ENCODE peak calls at places on chromosomes 3 and 15, in nine cellular contexts. One of them, this sample, is unnamed.

GRCh38 chr15:83708328-83708727 is 54.4 kb downstream of the ADAMTSL3 start:
- DNase-seq in T-helper 9 cell: no peak
- DNase-seq in iPS DF 6.9: no peak
- DNase-seq in Daoy: no peak
- DNase-seq in suprapubic skin: no peak
- DNase-seq in GM23338: no peak
- DNase-seq in non-pigmented ciliary epithelial cell: no peak
- DNase-seq in activated CD4-positive, CD25-positive, alpha-beta regulatory T cell treated with anti-CD3 and anti-CD28 coated beads, Interleukin-2, amount 50 U/mL, for 16 hours: no peak
- DNase-seq in fibroblast of mammary gland: no peak
- DNase-seq in this sample: no peak

GRCh38 chr3:71087109-71088018 is 496.2 kb downstream of the FOXP1 start:
- DNase-seq in T-helper 9 cell: peak; percentile 33
- DNase-seq in iPS DF 6.9: no peak
- DNase-seq in Daoy: no peak
- DNase-seq in suprapubic skin: no peak
- DNase-seq in GM23338: no peak
- DNase-seq in non-pigmented ciliary epithelial cell: no peak
- DNase-seq in activated CD4-positive, CD25-positive, alpha-beta regulatory T cell treated with anti-CD3 and anti-CD28 coated beads, Interleukin-2, amount 50 U/mL, for 16 hours: no peak
- DNase-seq in fibroblast of mammary gland: peak; percentile 82
- DNase-seq in this sample: no peak

GRCh38 chr15:70342141-70342540 is 244.4 kb upstream of the TLE3 start:
- DNase-seq in T-helper 9 cell: no peak
- DNase-seq in iPS DF 6.9: no peak
- DNase-seq in Daoy: no peak
- DNase-seq in suprapubic skin: no peak
- DNase-seq in GM23338: no peak
- DNase-seq in non-pigmented ciliary epithelial cell: no peak
- DNase-seq in activated CD4-positive, CD25-positive, alpha-beta regulatory T cell treated with anti-CD3 and anti-CD28 coated beads, Interleukin-2, amount 50 U/mL, for 16 hours: no peak
- DNase-seq in fibroblast of mammary gland: no peak
- DNase-seq in this sample: no peak

GRCh38 chr3:28564211-28564610 is 215.6 kb upstream of the AZI2 start:
- DNase-seq in T-helper 9 cell: no peak
- DNase-seq in iPS DF 6.9: no peak
- DNase-seq in Daoy: no peak
- DNase-seq in suprapubic skin: no peak
- DNase-seq in GM23338: no peak
- DNase-seq in non-pigmented ciliary epithelial cell: no peak
- DNase-seq in activated CD4-positive, CD25-positive, alpha-beta regulatory T cell treated with anti-CD3 and anti-CD28 coated beads, Interleukin-2, amount 50 U/mL, for 16 hours: no peak
- DNase-seq in fibroblast of mammary gland: no peak
- DNase-seq in this sample: no peak

GRCh38 chr3:61417352-61417751 is 144.0 kb upstream of the PTPRG start:
- DNase-seq in T-helper 9 cell: no peak
- DNase-seq in iPS DF 6.9: no peak
- DNase-seq in Daoy: peak; percentile 9
- DNase-seq in suprapubic skin: no peak
- DNase-seq in GM23338: no peak
- DNase-seq in non-pigmented ciliary epithelial cell: no peak
- DNase-seq in activated CD4-positive, CD25-positive, alpha-beta regulatory T cell treated with anti-CD3 and anti-CD28 coated beads, Interleukin-2, amount 50 U/mL, for 16 hours: no peak
- DNase-seq in fibroblast of mammary gland: peak; percentile 81
- DNase-seq in this sample: no peak

GRCh38 chr15:64921711-64922110 is 10.0 kb downstream of the ANKDD1A start:
- DNase-seq in T-helper 9 cell: no peak
- DNase-seq in iPS DF 6.9: no peak
- DNase-seq in Daoy: no peak
- DNase-seq in suprapubic skin: no peak
- DNase-seq in GM23338: no peak
- DNase-seq in non-pigmented ciliary epithelial cell: no peak
- DNase-seq in activated CD4-positive, CD25-positive, alpha-beta regulatory T cell treated with anti-CD3 and anti-CD28 coated beads, Interleukin-2, amount 50 U/mL, for 16 hours: no peak
- DNase-seq in fibroblast of mammary gland: no peak
- DNase-seq in this sample: no peak

GRCh38 chr3:17151598-17152373 is 267.0 kb downstream of the PLCL2 start:
- DNase-seq in T-helper 9 cell: peak; percentile 52
- DNase-seq in iPS DF 6.9: no peak
- DNase-seq in Daoy: no peak
- DNase-seq in suprapubic skin: no peak
- DNase-seq in GM23338: no peak
- DNase-seq in non-pigmented ciliary epithelial cell: no peak
- DNase-seq in activated CD4-positive, CD25-positive, alpha-beta regulatory T cell treated with anti-CD3 and anti-CD28 coated beads, Interleukin-2, amount 50 U/mL, for 16 hours: peak; percentile 54
- DNase-seq in fibroblast of mammary gland: no peak
- DNase-seq in this sample: peak; percentile 62

GRCh38 chr3:45084820-45085816 is 59.0 kb downstream of the CLEC3B start:
- DNase-seq in T-helper 9 cell: no peak
- DNase-seq in iPS DF 6.9: no peak
- DNase-seq in Daoy: peak; percentile 91
- DNase-seq in suprapubic skin: no peak
- DNase-seq in GM23338: no peak
- DNase-seq in non-pigmented ciliary epithelial cell: peak; percentile 91
- DNase-seq in activated CD4-positive, CD25-positive, alpha-beta regulatory T cell treated with anti-CD3 and anti-CD28 coated beads, Interleukin-2, amount 50 U/mL, for 16 hours: no peak
- DNase-seq in fibroblast of mammary gland: peak; percentile 97
- DNase-seq in this sample: no peak

GRCh38 chr3:29335438-29335837 is 54.6 kb downstream of the RBMS3 start:
- DNase-seq in T-helper 9 cell: no peak
- DNase-seq in iPS DF 6.9: no peak
- DNase-seq in Daoy: peak; percentile 92
- DNase-seq in suprapubic skin: peak; percentile 70
- DNase-seq in GM23338: peak; percentile 45
- DNase-seq in non-pigmented ciliary epithelial cell: peak; percentile 96
- DNase-seq in activated CD4-positive, CD25-positive, alpha-beta regulatory T cell treated with anti-CD3 and anti-CD28 coated beads, Interleukin-2, amount 50 U/mL, for 16 hours: no peak
- DNase-seq in fibroblast of mammary gland: peak; percentile 98
- DNase-seq in this sample: no peak

GRCh38 chr3:87145553-87145952 is 81.6 kb upstream of the CHMP2B start:
- DNase-seq in T-helper 9 cell: no peak
- DNase-seq in iPS DF 6.9: peak; percentile 66
- DNase-seq in Daoy: peak; percentile 38
- DNase-seq in suprapubic skin: no peak
- DNase-seq in GM23338: peak; percentile 80
- DNase-seq in non-pigmented ciliary epithelial cell: no peak
- DNase-seq in activated CD4-positive, CD25-positive, alpha-beta regulatory T cell treated with anti-CD3 and anti-CD28 coated beads, Interleukin-2, amount 50 U/mL, for 16 hours: no peak
- DNase-seq in fibroblast of mammary gland: peak; percentile 28
- DNase-seq in this sample: no peak

GRCh38 chr15:53080484-53080883 is 290.3 kb upstream of the ONECUT1 start:
- DNase-seq in T-helper 9 cell: no peak
- DNase-seq in iPS DF 6.9: no peak
- DNase-seq in Daoy: no peak
- DNase-seq in suprapubic skin: no peak
- DNase-seq in GM23338: peak; percentile 2
- DNase-seq in non-pigmented ciliary epithelial cell: no peak
- DNase-seq in activated CD4-positive, CD25-positive, alpha-beta regulatory T cell treated with anti-CD3 and anti-CD28 coated beads, Interleukin-2, amount 50 U/mL, for 16 hours: no peak
- DNase-seq in fibroblast of mammary gland: no peak
- DNase-seq in this sample: no peak